ENCODE peak calls at places on chromosomes 7 and 10, in seven cellular contexts. One of them, this sample, is unnamed.

GRCh38 chr10:3781458-3782098 is 3.4 kb downstream of the KLF6 start:
- DNase-seq in GM12891: no peak
- DNase-seq in HepG2: no peak
- DNase-seq in NB4: peak; percentile 54
- DNase-seq in A549: no peak
- DNase-seq in thyroid gland: peak; percentile 36
- DNase-seq in H54: no peak
- DNase-seq in this sample: peak; percentile 27

GRCh38 chr10:47410271-47410670 is 26.2 kb upstream of the ZNF488 start:
- DNase-seq in GM12891: no peak
- DNase-seq in HepG2: no peak
- DNase-seq in NB4: no peak
- DNase-seq in A549: no peak
- DNase-seq in thyroid gland: no peak
- DNase-seq in H54: no peak
- DNase-seq in this sample: no peak

GRCh38 chr10:126638542-126638941 is 32.0 kb downstream of the C10orf90 start:
- DNase-seq in GM12891: no peak
- DNase-seq in HepG2: no peak
- DNase-seq in NB4: no peak
- DNase-seq in A549: no peak
- DNase-seq in thyroid gland: no peak
- DNase-seq in H54: no peak
- DNase-seq in this sample: peak; percentile 80

GRCh38 chr7:152076324-152076821 is 50.9 kb downstream of the GALNT11 start:
- DNase-seq in GM12891: no peak
- DNase-seq in HepG2: peak; percentile 18
- DNase-seq in NB4: peak; percentile 58
- DNase-seq in A549: peak; percentile 40
- DNase-seq in thyroid gland: no peak
- DNase-seq in H54: peak; percentile 9
- DNase-seq in this sample: peak; percentile 53

GRCh38 chr10:70749756-70750155 is 35.4 kb downstream of the TBATA start:
- DNase-seq in GM12891: no peak
- DNase-seq in HepG2: no peak
- DNase-seq in NB4: no peak
- DNase-seq in A549: no peak
- DNase-seq in thyroid gland: no peak
- DNase-seq in H54: no peak
- DNase-seq in this sample: no peak

GRCh38 chr7:30804078-30804661 is 33.0 kb downstream of the MINDY4 start:
- DNase-seq in GM12891: no peak
- DNase-seq in HepG2: no peak
- DNase-seq in NB4: no peak
- DNase-seq in A549: no peak
- DNase-seq in thyroid gland: no peak
- DNase-seq in H54: peak; percentile 51
- DNase-seq in this sample: no peak

GRCh38 chr10:16120563-16120962 is 260.3 kb upstream of the MINDY3 start:
- DNase-seq in GM12891: no peak
- DNase-seq in HepG2: no peak
- DNase-seq in NB4: no peak
- DNase-seq in A549: no peak
- DNase-seq in thyroid gland: no peak
- DNase-seq in H54: no peak
- DNase-seq in this sample: no peak

GRCh38 chr10:63681965-63682704 is 160.9 kb downstream of the REEP3 start:
- DNase-seq in GM12891: no peak
- DNase-seq in HepG2: no peak
- DNase-seq in NB4: no peak
- DNase-seq in A549: no peak
- DNase-seq in thyroid gland: no peak
- DNase-seq in H54: no peak
- DNase-seq in this sample: no peak

GRCh38 chr10:90856964-90857634 is 740 bp downstream of the HTR7 start:
- DNase-seq in GM12891: no peak
- DNase-seq in HepG2: no peak
- DNase-seq in NB4: no peak
- DNase-seq in A549: no peak
- DNase-seq in thyroid gland: no peak
- DNase-seq in H54: no peak
- DNase-seq in this sample: peak; percentile 4

GRCh38 chr7:70634610-70635068 is 497.3 kb upstream of the GALNT17 start:
- DNase-seq in GM12891: no peak
- DNase-seq in HepG2: no peak
- DNase-seq in NB4: peak; percentile 20
- DNase-seq in A549: no peak
- DNase-seq in thyroid gland: no peak
- DNase-seq in H54: peak; percentile 64
- DNase-seq in this sample: no peak

GRCh38 chr10:90418869-90419652 is 438.8 kb downstream of the HTR7 start:
- DNase-seq in GM12891: no peak
- DNase-seq in HepG2: peak; percentile 7
- DNase-seq in NB4: no peak
- DNase-seq in A549: no peak
- DNase-seq in thyroid gland: no peak
- DNase-seq in H54: no peak
- DNase-seq in this sample: no peak

GRCh38 chr7:70762697-70763096 is 369.2 kb upstream of the GALNT17 start:
- DNase-seq in GM12891: no peak
- DNase-seq in HepG2: no peak
- DNase-seq in NB4: no peak
- DNase-seq in A549: no peak
- DNase-seq in thyroid gland: no peak
- DNase-seq in H54: no peak
- DNase-seq in this sample: no peak

GRCh38 chr10:6465854-6466524 is 114.1 kb downstream of the PRKCQ start:
- DNase-seq in GM12891: no peak
- DNase-seq in HepG2: no peak
- DNase-seq in NB4: no peak
- DNase-seq in A549: no peak
- DNase-seq in thyroid gland: no peak
- DNase-seq in H54: no peak
- DNase-seq in this sample: no peak

GRCh38 chr7:45597286-45597984 is 23.3 kb downstream of the ADCY1 start:
- DNase-seq in GM12891: no peak
- DNase-seq in HepG2: no peak
- DNase-seq in NB4: no peak
- DNase-seq in A549: no peak
- DNase-seq in thyroid gland: no peak
- DNase-seq in H54: no peak
- DNase-seq in this sample: no peak

GRCh38 chr7:131066635-131067034 is 261.0 kb upstream of the MKLN1 start:
- DNase-seq in GM12891: no peak
- DNase-seq in HepG2: peak; percentile 41
- DNase-seq in NB4: no peak
- DNase-seq in A549: no peak
- DNase-seq in thyroid gland: no peak
- DNase-seq in H54: no peak
- DNase-seq in this sample: no peak

GRCh38 chr7:431658-432111 is 88.0 kb downstream of the PDGFA start:
- DNase-seq in GM12891: no peak
- DNase-seq in HepG2: no peak
- DNase-seq in NB4: no peak
- DNase-seq in A549: no peak
- DNase-seq in thyroid gland: no peak
- DNase-seq in H54: no peak
- DNase-seq in this sample: no peak

GRCh38 chr10:22363305-22363704 is 18.0 kb downstream of the SPAG6 start:
- DNase-seq in GM12891: no peak
- DNase-seq in HepG2: no peak
- DNase-seq in NB4: no peak
- DNase-seq in A549: no peak
- DNase-seq in thyroid gland: no peak
- DNase-seq in H54: no peak
- DNase-seq in this sample: no peak

GRCh38 chr10:12500406-12501303 is 151.3 kb downstream of the CAMK1D start:
- DNase-seq in GM12891: no peak
- DNase-seq in HepG2: no peak
- DNase-seq in NB4: peak; percentile 44
- DNase-seq in A549: no peak
- DNase-seq in thyroid gland: no peak
- DNase-seq in H54: no peak
- DNase-seq in this sample: peak; percentile 88

GRCh38 chr7:2112261-2113203 is 120.2 kb downstream of the MAD1L1 start:
- DNase-seq in GM12891: no peak
- DNase-seq in HepG2: no peak
- DNase-seq in NB4: no peak
- DNase-seq in A549: no peak
- DNase-seq in thyroid gland: no peak
- DNase-seq in H54: no peak
- DNase-seq in this sample: no peak

DNA sequence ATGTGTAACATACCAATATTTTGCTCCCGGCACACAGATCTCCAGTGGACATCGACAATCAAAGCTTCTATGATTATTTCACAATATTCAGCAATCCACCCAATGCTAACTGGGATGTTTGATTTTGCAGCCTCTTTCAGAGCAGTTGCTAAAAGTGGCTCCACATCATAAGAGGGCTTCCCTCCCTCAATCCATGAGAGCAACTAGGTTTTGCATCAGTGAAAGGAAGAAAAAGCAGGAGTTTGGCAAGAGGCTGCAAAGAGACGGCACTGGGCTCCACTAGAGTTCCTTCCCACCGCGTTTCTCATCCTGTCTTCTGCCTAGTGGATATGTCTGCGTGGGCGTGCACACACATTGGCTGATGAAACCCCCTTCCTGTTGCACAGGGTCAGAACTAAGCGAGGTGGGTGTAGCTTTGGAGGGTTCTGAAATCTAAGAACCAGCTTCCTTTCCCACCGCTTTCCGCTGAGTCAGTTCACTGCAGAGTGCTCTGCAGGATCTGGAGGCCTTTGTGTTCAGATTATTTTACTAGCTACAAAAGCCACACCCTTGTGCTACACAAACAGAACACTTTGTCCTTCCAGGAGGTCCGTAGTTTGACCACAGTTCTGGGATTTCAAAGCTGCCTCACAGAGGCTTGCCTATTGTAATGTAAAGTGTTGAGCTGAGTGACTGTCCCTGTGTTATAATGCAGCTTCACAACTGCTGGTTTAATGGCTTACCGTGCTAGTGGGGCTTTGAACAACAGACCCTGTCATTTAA is 28.1 kb downstream of the ARL4A start:
- DNase-seq in GM12891: no peak
- DNase-seq in HepG2: peak; percentile 86
- DNase-seq in NB4: peak; percentile 99
- DNase-seq in A549: peak; percentile 60
- DNase-seq in thyroid gland: peak; percentile 65
- DNase-seq in H54: peak; percentile 58
- DNase-seq in this sample: peak; percentile 86
- TF ChIP-seq POLR2A in GM12891: no peak
- TF ChIP-seq POLR2A in HepG2: no peak
- TF ChIP-seq POLR2A in NB4: peak; percentile 63
- TF ChIP-seq POLR2A in A549: peak; percentile 40
- TF ChIP-seq POLR2A in thyroid gland: peak; percentile 61
- TF ChIP-seq POLR2A in H54: peak; percentile 35
- TF ChIP-seq POLR2A in this sample: peak; percentile 89

DNA sequence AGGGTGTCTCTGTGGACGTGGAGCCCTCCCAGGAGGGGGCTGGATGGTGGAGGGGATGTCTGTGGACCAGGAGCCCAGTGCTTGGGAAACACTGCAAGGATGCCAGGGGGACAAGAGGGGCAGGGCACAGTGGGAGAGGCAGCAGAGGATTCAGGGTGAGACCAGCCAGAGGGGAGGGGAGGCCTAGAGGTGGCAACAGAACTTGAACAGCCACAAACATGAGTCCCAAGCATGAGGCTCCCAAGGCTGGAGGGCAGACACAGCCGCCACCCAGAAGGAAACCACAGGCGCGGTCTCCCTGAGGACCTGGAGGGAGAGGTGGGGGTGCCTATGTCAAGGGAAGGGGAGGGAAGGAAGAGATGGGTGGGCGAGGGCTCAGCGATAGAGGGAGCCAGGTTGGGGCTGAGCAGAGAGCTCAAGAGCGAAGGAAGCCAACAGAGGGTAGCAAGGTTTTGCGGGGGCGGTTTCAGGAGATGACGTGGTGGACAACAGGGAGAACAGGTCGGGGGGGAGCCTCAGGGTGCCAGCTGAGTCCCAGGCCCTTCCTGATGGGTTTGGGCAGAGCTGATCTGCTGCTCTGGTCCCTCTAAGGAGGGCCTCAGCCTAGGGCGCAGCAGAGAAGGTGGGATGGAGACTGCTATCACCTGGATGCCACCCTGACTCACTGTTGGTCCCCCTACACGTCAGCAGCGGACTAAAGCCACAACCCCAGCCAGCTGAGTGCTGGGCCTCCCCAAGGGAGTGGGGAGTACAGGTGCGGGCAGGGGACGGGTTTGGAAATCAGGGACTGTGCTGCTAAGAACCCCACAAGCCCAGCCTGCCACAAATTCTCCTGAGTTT is 6.7 kb upstream of the PILRA start:
- DNase-seq in GM12891: no peak
- DNase-seq in HepG2: no peak
- DNase-seq in NB4: peak; percentile 88
- DNase-seq in A549: no peak
- DNase-seq in thyroid gland: no peak
- DNase-seq in H54: no peak
- DNase-seq in this sample: no peak
- TF ChIP-seq POLR2A in GM12891: peak; percentile 52
- TF ChIP-seq POLR2A in HepG2: peak; percentile 18
- TF ChIP-seq POLR2A in NB4: no peak
- TF ChIP-seq POLR2A in A549: no peak
- TF ChIP-seq POLR2A in thyroid gland: no peak
- TF ChIP-seq POLR2A in H54: no peak
- TF ChIP-seq POLR2A in this sample: peak; percentile 30

DNA sequence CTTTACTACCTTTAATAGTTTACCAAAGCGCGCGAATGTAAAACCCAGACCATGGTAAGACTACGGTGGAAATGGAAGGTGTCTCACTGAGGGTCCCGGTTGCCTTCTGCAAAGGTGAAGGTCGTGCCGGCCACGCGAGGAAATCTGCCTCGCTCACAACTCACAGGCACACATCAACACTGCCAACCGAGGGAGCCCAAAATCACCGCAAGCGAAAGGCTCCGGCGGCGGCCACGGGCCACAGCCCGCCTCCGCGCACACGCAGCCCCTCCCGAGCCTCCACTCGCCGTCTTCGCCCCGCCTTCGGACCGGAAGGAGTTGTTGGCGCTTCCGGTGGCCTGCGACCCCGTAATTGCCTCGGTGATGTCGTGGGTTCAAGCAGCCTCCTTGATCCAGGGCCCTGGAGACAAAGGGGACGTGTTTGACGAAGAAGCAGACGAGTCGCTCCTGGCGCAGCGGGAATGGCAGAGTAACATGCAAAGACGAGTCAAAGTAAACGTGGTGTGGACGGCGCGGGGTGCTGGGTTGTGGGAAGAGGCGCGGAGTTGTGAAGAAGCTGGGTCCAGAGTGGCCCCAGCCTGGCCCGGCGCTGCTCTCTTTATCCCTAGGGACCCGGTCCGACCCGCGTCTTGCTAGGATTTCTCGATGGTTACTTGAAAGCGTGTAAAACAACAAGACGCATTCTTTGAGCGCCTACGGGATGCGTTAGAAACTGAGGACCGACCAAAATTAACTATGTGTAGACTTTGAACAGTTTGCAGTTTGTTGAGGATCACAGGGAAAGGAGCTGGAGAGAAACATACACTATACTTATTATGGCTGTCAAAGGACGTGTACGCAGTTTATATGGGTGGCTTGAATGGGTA is at the start of gene YAE1:
- DNase-seq in GM12891: peak; percentile 81
- DNase-seq in HepG2: peak; percentile 64
- DNase-seq in NB4: peak; percentile 95
- DNase-seq in A549: peak; percentile 87
- DNase-seq in thyroid gland: peak; percentile 74
- DNase-seq in H54: peak; percentile 96
- DNase-seq in this sample: peak; percentile 85
- TF ChIP-seq POLR2A in GM12891: peak; percentile 95
- TF ChIP-seq POLR2A in HepG2: peak; percentile 84
- TF ChIP-seq POLR2A in NB4: peak; percentile 94
- TF ChIP-seq POLR2A in A549: peak; percentile 92
- TF ChIP-seq POLR2A in thyroid gland: peak; percentile 70
- TF ChIP-seq POLR2A in H54: peak; percentile 97
- TF ChIP-seq POLR2A in this sample: peak; percentile 87

GRCh38 chr10:96089670-96090462 is 40.2 kb upstream of the ZNF518A start:
- DNase-seq in GM12891: peak; percentile 35
- DNase-seq in HepG2: peak; percentile 93
- DNase-seq in NB4: peak; percentile 99
- DNase-seq in A549: peak; percentile 91
- DNase-seq in thyroid gland: peak; percentile 91
- DNase-seq in H54: peak; percentile 83
- DNase-seq in this sample: peak; percentile 98
- TF ChIP-seq POLR2A in GM12891: peak; percentile 85
- TF ChIP-seq POLR2A in HepG2: peak; percentile 78
- TF ChIP-seq POLR2A in NB4: peak; percentile 90
- TF ChIP-seq POLR2A in A549: peak; percentile 68
- TF ChIP-seq POLR2A in thyroid gland: peak; percentile 52
- TF ChIP-seq POLR2A in H54: peak; percentile 71
- TF ChIP-seq POLR2A in this sample: peak; percentile 93